ENCODE peak calls at places on chromosomes 5 and 9, in six cellular contexts. R, J, A, L, V and D are unnamed samples.

GRCh38 chr5:100903036-100903887 is at the start of gene ST8SIA4:
- DNase-seq in J (peak), L (peak), R (peak), V (peak), A (peak), D (no peak)

GRCh38 chr9:12775963-12776774 is 1.3 kb downstream of the LURAP1L start:
- DNase-seq in A (no peak), J (peak), V (no peak), R (peak), L (peak), D (peak)

GRCh38 chr9:110543631-110544051 is 35.9 kb downstream of the SVEP1 start:
- DNase-seq in R (no peak), V (no peak), A (no peak), L (no peak), J (no peak), D (peak)

GRCh38 chr5:132469380-132470372 is 20.9 kb downstream of the IRF1 start:
- DNase-seq in A (no peak), L (no peak), J (no peak), R (no peak), V (no peak), D (no peak)

GRCh38 chr9:98251554-98251953 is 3.9 kb downstream of the TBC1D2 start:
- DNase-seq in R (no peak), V (no peak), A (no peak), L (no peak), J (peak), D (no peak)

GRCh38 chr5:32668552-32668951 is 42.6 kb upstream of the NPR3 start:
- DNase-seq in L (no peak), A (no peak), J (no peak), R (no peak), V (no peak), D (no peak)

GRCh38 chr9:98983295-98984268 is 39.9 kb downstream of the COL15A1 start:
- DNase-seq in V (no peak), L (no peak), J (no peak), R (no peak), A (no peak), D (no peak)

GRCh38 chr9:90142580-90142979 is 500.0 kb downstream of the DIRAS2 start:
- DNase-seq in R (peak), J (peak), A (peak), L (no peak), V (no peak), D (no peak)

GRCh38 chr5:78527925-78528324 is 120.6 kb downstream of the LHFPL2 start:
- DNase-seq in R (no peak), J (no peak), A (no peak), V (no peak), L (no peak), D (no peak)

GRCh38 chr9:93918071-93918470 is 37.1 kb downstream of the BARX1 start:
- DNase-seq in V (no peak), J (no peak), A (no peak), R (peak), L (no peak), D (no peak)